ENCODE peak calls at places on chromosome 17, in eight cellular contexts. O is stomach, V is heart left ventricle, N is psoas muscle, G is breast epithelium, C is BE2C, M is heart right ventricle, Z is adrenal gland. Q is an unnamed sample. For H3K36me3, the result is how much of the 10 kb centered on the place peaks cover.

GRCh38 chr17:81164464-81165245 is 652 bp upstream of the PVALEF start:
- DNase-seq in O (peak), V (no peak), N (no peak), G (no peak), C (peak), M (no peak), Z (no peak), Q (no peak)

GRCh38 chr17:35542990-35543389 is 5.5 kb upstream of the SLFN12L start:
- DNase-seq in O (no peak), V (no peak), N (no peak), G (no peak), C (no peak), M (no peak), Z (no peak), Q (no peak)

GRCh38 chr17:54971147-54971546 is 2.6 kb downstream of the STXBP4 start:
- DNase-seq in O (no peak), V (no peak), N (no peak), G (no peak), C (no peak), M (no peak), Z (no peak), Q (no peak)

GRCh38 chr17:36485805-36486203 is 677 bp upstream of the ZNHIT3 start:
- DNase-seq in O (no peak), V (no peak), N (no peak), G (no peak), C (no peak), M (no peak), Z (no peak), Q (no peak)

GRCh38 chr17:27782791-27783206 is 17.5 kb downstream of the NOS2 start:
- DNase-seq in O (no peak), V (no peak), N (peak), G (no peak), C (peak), M (peak), Z (no peak), Q (no peak)

GRCh38 chr17:55795098-55795497 is 44.2 kb downstream of the PCTP start:
- DNase-seq in O (no peak), V (no peak), N (no peak), G (no peak), C (no peak), M (no peak), Z (no peak), Q (no peak)

GRCh38 chr17:42484304-42484703 is 25.6 kb downstream of the ATP6V0A1 start:
- DNase-seq in O (no peak), V (no peak), N (no peak), G (no peak), C (no peak), M (no peak), Z (no peak), Q (no peak)

GRCh38 chr17:11880714-11881113 is 116.6 kb downstream of the ZNF18 start:
- DNase-seq in O (no peak), V (no peak), N (no peak), G (no peak), C (no peak), M (peak), Z (no peak), Q (no peak)

GRCh38 chr17:28320215-28321061 is 1.4 kb downstream of the TMEM97 start:
- DNase-seq in O (no peak), V (no peak), N (no peak), G (no peak), C (no peak), M (no peak), Z (no peak), Q (no peak)

GRCh38 chr17:19386974-19387920 is at the start of gene MFAP4:
- DNase-seq in O (no peak), V (peak), N (peak), G (peak), C (peak), M (peak), Z (no peak), Q (no peak)

GRCh38 chr17:63780507-63780906 is 6.5 kb downstream of the DDX42 start:
- DNase-seq in O (peak), V (no peak), N (no peak), G (no peak), C (no peak), M (no peak), Z (no peak), Q (no peak)

DNA sequence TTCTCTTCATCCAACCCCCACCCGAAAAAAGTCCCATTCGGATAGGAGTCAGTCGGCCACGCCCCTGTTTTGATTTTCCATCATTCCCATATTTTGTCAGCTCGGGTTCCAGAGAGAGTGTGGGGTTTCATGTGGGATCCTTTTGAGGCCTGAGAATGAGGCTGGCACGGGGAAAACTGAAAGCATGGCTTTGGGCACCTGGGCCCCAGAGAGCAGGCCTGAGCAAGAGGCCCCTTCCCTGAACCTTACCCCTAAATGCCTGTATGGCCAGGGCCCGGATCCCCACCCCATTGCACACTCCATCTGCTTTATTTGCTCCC is 4.6 kb upstream of the HOXB4 start:
- DNase-seq in O (no peak), V (no peak), N (no peak), G (no peak), C (no peak), M (no peak), Z (no peak), Q (no peak)
- H3K4me3 ChIP-seq in O (peak), V (no peak), N (peak), G (peak), C (no peak), M (no peak), Z (peak), Q (peak)

DNA sequence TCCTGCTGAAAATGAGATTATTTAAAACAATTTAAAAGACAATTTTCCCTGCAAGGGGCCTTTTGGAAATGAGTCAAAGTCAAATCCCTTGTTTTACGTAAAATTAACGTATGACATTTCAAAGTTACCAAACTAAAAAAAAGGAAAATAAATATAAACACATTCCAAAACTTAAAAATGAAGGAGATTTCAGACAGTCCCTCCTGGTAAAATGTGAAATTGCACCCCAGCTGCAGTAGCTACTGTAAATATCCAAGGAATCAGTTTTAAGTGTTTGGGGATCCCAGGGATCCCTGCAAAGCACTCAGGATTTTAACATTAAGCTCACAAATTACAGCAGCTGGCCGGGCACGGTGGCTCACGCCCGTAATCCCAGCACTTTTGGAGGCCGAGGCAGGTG is 63.3 kb downstream of the NXN start:
- DNase-seq in O (no peak), V (no peak), N (no peak), G (no peak), C (no peak), M (no peak), Z (no peak), Q (no peak)
- TF ChIP-seq CTCF in O (no peak), V (no peak), N (no peak), G (no peak), C (no peak), M (no peak), Z (no peak), Q (no peak)

GRCh38 chr17:82269882-82270500 is 3.5 kb downstream of the CSNK1D start:
- DNase-seq in O (peak), V (no peak), N (no peak), G (no peak), C (no peak), M (no peak), Z (no peak), Q (no peak)

GRCh38 chr17:82271401-82271800 is 2.1 kb downstream of the CSNK1D start:
- DNase-seq in O (no peak), V (no peak), N (no peak), G (no peak), C (no peak), M (no peak), Z (no peak), Q (no peak)

GRCh38 chr17:82272495-82273326 is 789 bp downstream of the CSNK1D start:
- DNase-seq in O (no peak), V (peak), N (peak), G (no peak), C (peak), M (peak), Z (peak), Q (no peak)

GRCh38 chr17:82269138-82269881 is 4.2 kb downstream of the CSNK1D start:
- DNase-seq in O (no peak), V (no peak), N (no peak), G (no peak), C (no peak), M (no peak), Z (no peak), Q (no peak)

DNA sequence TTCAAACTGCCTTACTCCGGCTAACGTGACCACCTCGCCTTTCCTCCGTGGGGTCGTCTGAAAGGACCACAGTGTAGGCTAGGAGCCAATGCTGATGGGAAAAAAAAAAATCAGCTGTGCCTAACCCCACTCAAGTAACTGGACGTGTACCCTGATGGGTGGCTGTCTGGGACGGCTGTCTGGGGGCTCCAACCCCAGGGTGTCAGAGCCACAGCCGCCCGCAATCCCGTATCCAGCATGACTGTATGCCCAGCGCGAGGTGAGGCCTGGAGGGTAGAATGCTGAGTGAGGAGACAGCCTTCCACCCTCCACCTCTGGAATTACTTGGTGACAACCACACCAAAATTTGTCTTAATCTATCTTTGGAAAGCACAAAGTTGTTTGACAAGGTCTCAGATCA is 2.8 kb downstream of the CSNK1D start:
- DNase-seq in O (no peak), V (no peak), N (no peak), G (no peak), C (no peak), M (no peak), Z (no peak), Q (no peak)
- H3K36me3 ChIP-seq in O (under half), V (half or more), N (under half), G (under half), C (half or more), M (under half), Z (under half), Q (under half)

DNA sequence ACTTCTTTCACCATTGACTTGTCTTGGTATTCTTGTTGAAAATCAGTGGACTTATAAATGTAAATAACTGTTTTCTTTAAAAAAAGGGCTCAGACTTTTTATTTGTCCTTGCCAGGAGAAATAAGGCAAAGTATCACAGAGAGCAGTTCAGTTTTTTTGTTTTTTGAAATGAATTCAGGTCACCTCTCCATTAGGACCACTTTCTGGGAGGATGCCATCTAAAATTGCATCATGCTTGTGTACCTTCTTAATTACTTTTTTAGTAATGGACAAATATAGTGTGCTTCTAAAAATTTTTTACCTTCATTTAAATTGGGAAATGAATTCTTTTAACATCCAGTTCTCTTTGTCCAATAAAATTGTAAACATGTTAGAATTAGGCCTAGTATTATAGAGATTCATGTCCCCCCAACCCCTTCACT is 210.0 kb downstream of the BCAS3 start:
- DNase-seq in O (no peak), V (no peak), N (no peak), G (no peak), C (no peak), M (no peak), Z (no peak), Q (no peak)
- H3K4me3 ChIP-seq in O (peak), V (peak), N (no peak), G (no peak), C (no peak), M (no peak), Z (peak), Q (no peak)

GRCh38 chr17:74733365-74734122 is 3.5 kb upstream of the RAB37 start:
- DNase-seq in O (no peak), V (no peak), N (no peak), G (no peak), C (no peak), M (no peak), Z (no peak), Q (no peak)
- TF ChIP-seq CTCF in O (no peak), V (no peak), N (no peak), G (no peak), C (no peak), M (no peak), Z (no peak), Q (no peak)

Q was measured in kidney epithelial cell.